ENCODE peak calls at places on chromosomes 4 and X, in eight cellular contexts. One of them, this sample, is unnamed.

GRCh38 chr4:22842360-22842759 is 149.6 kb downstream of the GBA3 start:
- DNase-seq in progenitor cell of endocrine pancreas: no peak
- DNase-seq in GM12864: no peak
- DNase-seq in OCI-LY7: no peak
- DNase-seq in pancreas: no peak
- DNase-seq in fibroblast of lung: no peak
- DNase-seq in lower lobe of right lung: no peak
- DNase-seq in nephron progenitor cell: no peak
- DNase-seq in this sample: no peak

GRCh38 chr4:38125816-38126215 is 165.6 kb downstream of the PTTG2 start:
- DNase-seq in nephron progenitor cell: no peak
- DNase-seq in OCI-LY7: no peak
- DNase-seq in pancreas: no peak
- DNase-seq in progenitor cell of endocrine pancreas: no peak
- DNase-seq in lower lobe of right lung: no peak
- DNase-seq in GM12864: no peak
- DNase-seq in fibroblast of lung: no peak
- DNase-seq in this sample: no peak

GRCh38 chr4:17781072-17781830 is at the start of gene FAM184B:
- DNase-seq in fibroblast of lung: peak
- DNase-seq in lower lobe of right lung: no peak
- DNase-seq in OCI-LY7: no peak
- DNase-seq in progenitor cell of endocrine pancreas: peak
- DNase-seq in nephron progenitor cell: peak
- DNase-seq in pancreas: no peak
- DNase-seq in GM12864: no peak
- DNase-seq in this sample: no peak

GRCh38 chr4:111770514-111770913 is 374.7 kb upstream of the FAM241A start:
- DNase-seq in fibroblast of lung: no peak
- DNase-seq in lower lobe of right lung: peak
- DNase-seq in progenitor cell of endocrine pancreas: no peak
- DNase-seq in OCI-LY7: no peak
- DNase-seq in GM12864: no peak
- DNase-seq in nephron progenitor cell: no peak
- DNase-seq in pancreas: no peak
- DNase-seq in this sample: no peak

GRCh38 chr4:86442881-86443280 is 83.0 kb upstream of the MAPK10 start:
- DNase-seq in GM12864: no peak
- DNase-seq in lower lobe of right lung: no peak
- DNase-seq in pancreas: no peak
- DNase-seq in nephron progenitor cell: no peak
- DNase-seq in fibroblast of lung: no peak
- DNase-seq in progenitor cell of endocrine pancreas: no peak
- DNase-seq in OCI-LY7: no peak
- DNase-seq in this sample: no peak

GRCh38 chr4:146112389-146112788 is 63.1 kb upstream of the LSM6 start:
- DNase-seq in fibroblast of lung: no peak
- DNase-seq in lower lobe of right lung: no peak
- DNase-seq in progenitor cell of endocrine pancreas: no peak
- DNase-seq in GM12864: no peak
- DNase-seq in OCI-LY7: no peak
- DNase-seq in pancreas: no peak
- DNase-seq in nephron progenitor cell: no peak
- DNase-seq in this sample: no peak

GRCh38 chr4:24473309-24473721 is 111.0 kb downstream of the DHX15 start:
- DNase-seq in lower lobe of right lung: no peak
- DNase-seq in nephron progenitor cell: peak
- DNase-seq in progenitor cell of endocrine pancreas: no peak
- DNase-seq in fibroblast of lung: peak
- DNase-seq in GM12864: no peak
- DNase-seq in OCI-LY7: peak
- DNase-seq in pancreas: peak
- DNase-seq in this sample: no peak

GRCh38 chr4:118941799-118942198 is 53.1 kb downstream of the SYNPO2 start:
- DNase-seq in progenitor cell of endocrine pancreas: no peak
- DNase-seq in nephron progenitor cell: no peak
- DNase-seq in pancreas: no peak
- DNase-seq in lower lobe of right lung: no peak
- DNase-seq in GM12864: no peak
- DNase-seq in OCI-LY7: no peak
- DNase-seq in fibroblast of lung: peak
- DNase-seq in this sample: no peak

GRCh38 chr4:4673070-4673469 is 131.2 kb upstream of the STX18 start:
- DNase-seq in pancreas: no peak
- DNase-seq in fibroblast of lung: peak
- DNase-seq in GM12864: no peak
- DNase-seq in progenitor cell of endocrine pancreas: no peak
- DNase-seq in OCI-LY7: peak
- DNase-seq in nephron progenitor cell: peak
- DNase-seq in lower lobe of right lung: no peak
- DNase-seq in this sample: no peak

GRCh38 chr4:184907216-184907615 is 81.4 kb upstream of the ACSL1 start:
- DNase-seq in progenitor cell of endocrine pancreas: no peak
- DNase-seq in GM12864: no peak
- DNase-seq in lower lobe of right lung: no peak
- DNase-seq in OCI-LY7: peak
- DNase-seq in pancreas: no peak
- DNase-seq in nephron progenitor cell: no peak
- DNase-seq in fibroblast of lung: no peak
- DNase-seq in this sample: no peak

GRCh38 chrX:68698955-68699354 is 51.5 kb downstream of the STARD8 start:
- DNase-seq in lower lobe of right lung: no peak
- DNase-seq in OCI-LY7: no peak
- DNase-seq in fibroblast of lung: no peak
- DNase-seq in GM12864: no peak
- DNase-seq in progenitor cell of endocrine pancreas: no peak
- DNase-seq in nephron progenitor cell: no peak
- DNase-seq in pancreas: peak
- DNase-seq in this sample: no peak

GRCh38 chr4:114132830-114133229 is 153.4 kb upstream of the ARSJ start:
- DNase-seq in pancreas: no peak
- DNase-seq in OCI-LY7: peak
- DNase-seq in lower lobe of right lung: no peak
- DNase-seq in progenitor cell of endocrine pancreas: no peak
- DNase-seq in GM12864: no peak
- DNase-seq in nephron progenitor cell: no peak
- DNase-seq in fibroblast of lung: no peak
- DNase-seq in this sample: no peak
- TF ChIP-seq CTCF in pancreas: no peak
- TF ChIP-seq CTCF in OCI-LY7: peak
- TF ChIP-seq CTCF in lower lobe of right lung: peak
- TF ChIP-seq CTCF in progenitor cell of endocrine pancreas: peak
- TF ChIP-seq CTCF in GM12864: peak
- TF ChIP-seq CTCF in nephron progenitor cell: peak
- TF ChIP-seq CTCF in fibroblast of lung: peak
- TF ChIP-seq CTCF in this sample: no peak

GRCh38 chr4:177105526-177105925 is 204.1 kb upstream of the NEIL3 start:
- DNase-seq in pancreas: no peak
- DNase-seq in OCI-LY7: no peak
- DNase-seq in GM12864: no peak
- DNase-seq in nephron progenitor cell: no peak
- DNase-seq in lower lobe of right lung: no peak
- DNase-seq in progenitor cell of endocrine pancreas: no peak
- DNase-seq in fibroblast of lung: no peak
- DNase-seq in this sample: no peak

GRCh38 chr4:177109769-177110168 is 199.9 kb upstream of the NEIL3 start:
- DNase-seq in lower lobe of right lung: no peak
- DNase-seq in GM12864: no peak
- DNase-seq in pancreas: no peak
- DNase-seq in OCI-LY7: no peak
- DNase-seq in progenitor cell of endocrine pancreas: no peak
- DNase-seq in fibroblast of lung: no peak
- DNase-seq in nephron progenitor cell: no peak
- DNase-seq in this sample: no peak

GRCh38 chr4:177107288-177107901 is 202.3 kb upstream of the NEIL3 start:
- DNase-seq in fibroblast of lung: peak
- DNase-seq in GM12864: no peak
- DNase-seq in nephron progenitor cell: no peak
- DNase-seq in pancreas: no peak
- DNase-seq in progenitor cell of endocrine pancreas: no peak
- DNase-seq in OCI-LY7: no peak
- DNase-seq in lower lobe of right lung: no peak
- DNase-seq in this sample: no peak

GRCh38 chr4:177108708-177109107 is 201.0 kb upstream of the NEIL3 start:
- DNase-seq in progenitor cell of endocrine pancreas: no peak
- DNase-seq in pancreas: no peak
- DNase-seq in fibroblast of lung: peak
- DNase-seq in OCI-LY7: no peak
- DNase-seq in lower lobe of right lung: no peak
- DNase-seq in nephron progenitor cell: no peak
- DNase-seq in GM12864: no peak
- DNase-seq in this sample: no peak
- TF ChIP-seq CTCF in progenitor cell of endocrine pancreas: no peak
- TF ChIP-seq CTCF in pancreas: no peak
- TF ChIP-seq CTCF in fibroblast of lung: peak
- TF ChIP-seq CTCF in OCI-LY7: peak
- TF ChIP-seq CTCF in lower lobe of right lung: peak
- TF ChIP-seq CTCF in nephron progenitor cell: no peak
- TF ChIP-seq CTCF in GM12864: no peak
- TF ChIP-seq CTCF in this sample: no peak

GRCh38 chrX:47646636-47647035 is 3.7 kb downstream of the ELK1 start:
- DNase-seq in pancreas: no peak
- DNase-seq in fibroblast of lung: no peak
- DNase-seq in nephron progenitor cell: no peak
- DNase-seq in lower lobe of right lung: no peak
- DNase-seq in progenitor cell of endocrine pancreas: no peak
- DNase-seq in OCI-LY7: no peak
- DNase-seq in GM12864: no peak
- DNase-seq in this sample: no peak

GRCh38 chrX:47643926-47644325 is 6.4 kb downstream of the ELK1 start:
- DNase-seq in lower lobe of right lung: no peak
- DNase-seq in pancreas: no peak
- DNase-seq in GM12864: no peak
- DNase-seq in fibroblast of lung: peak
- DNase-seq in OCI-LY7: no peak
- DNase-seq in nephron progenitor cell: no peak
- DNase-seq in progenitor cell of endocrine pancreas: no peak
- DNase-seq in this sample: no peak

GRCh38 chrX:47645530-47645929 is 4.8 kb downstream of the ELK1 start:
- DNase-seq in lower lobe of right lung: no peak
- DNase-seq in nephron progenitor cell: no peak
- DNase-seq in pancreas: no peak
- DNase-seq in fibroblast of lung: no peak
- DNase-seq in GM12864: no peak
- DNase-seq in OCI-LY7: no peak
- DNase-seq in progenitor cell of endocrine pancreas: no peak
- DNase-seq in this sample: no peak

GRCh38 chrX:47648376-47648775 is 2.0 kb downstream of the ELK1 start:
- DNase-seq in nephron progenitor cell: no peak
- DNase-seq in fibroblast of lung: peak
- DNase-seq in progenitor cell of endocrine pancreas: no peak
- DNase-seq in pancreas: no peak
- DNase-seq in OCI-LY7: no peak
- DNase-seq in GM12864: no peak
- DNase-seq in lower lobe of right lung: no peak
- DNase-seq in this sample: no peak

DNA sequence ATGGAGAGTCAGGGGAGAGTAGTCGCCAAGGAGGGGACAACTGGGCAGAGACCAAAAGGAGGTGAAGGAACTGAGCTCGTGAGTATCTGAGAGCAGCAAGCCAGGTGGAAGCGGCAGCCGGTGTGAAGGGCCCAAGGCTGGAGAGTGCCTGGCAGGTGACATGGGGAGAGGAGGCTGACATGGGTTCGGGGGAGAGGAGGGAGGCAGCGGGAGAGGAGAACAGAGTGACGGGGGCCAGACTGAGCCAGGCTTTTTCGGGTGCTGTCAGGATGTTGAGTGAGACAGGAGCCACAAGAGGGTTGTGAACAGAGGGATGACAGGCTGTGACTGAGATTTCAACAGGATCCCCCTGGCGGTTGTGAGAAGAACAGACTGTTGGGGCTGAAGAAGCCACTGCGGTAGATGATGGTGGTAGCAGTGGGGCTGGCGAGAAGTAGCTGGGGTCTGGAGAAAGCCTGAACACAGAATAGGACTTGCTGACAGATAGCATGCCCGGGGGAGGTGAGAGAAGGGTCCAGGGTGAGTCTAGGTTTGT is 5.7 kb downstream of the ELK1 start:
- DNase-seq in nephron progenitor cell: peak
- DNase-seq in GM12864: no peak
- DNase-seq in lower lobe of right lung: no peak
- DNase-seq in pancreas: no peak
- DNase-seq in OCI-LY7: no peak
- DNase-seq in progenitor cell of endocrine pancreas: no peak
- DNase-seq in fibroblast of lung: peak
- DNase-seq in this sample: no peak
- TF ChIP-seq CTCF in nephron progenitor cell: peak
- TF ChIP-seq CTCF in GM12864: peak
- TF ChIP-seq CTCF in lower lobe of right lung: peak
- TF ChIP-seq CTCF in pancreas: no peak
- TF ChIP-seq CTCF in OCI-LY7: no peak
- TF ChIP-seq CTCF in progenitor cell of endocrine pancreas: peak
- TF ChIP-seq CTCF in fibroblast of lung: peak
- TF ChIP-seq CTCF in this sample: no peak

GRCh38 chr4:134465417-134465816 is 263.8 kb upstream of the PABPC4L start:
- DNase-seq in nephron progenitor cell: no peak
- DNase-seq in progenitor cell of endocrine pancreas: no peak
- DNase-seq in pancreas: no peak
- DNase-seq in OCI-LY7: no peak
- DNase-seq in GM12864: no peak
- DNase-seq in fibroblast of lung: no peak
- DNase-seq in lower lobe of right lung: no peak
- DNase-seq in this sample: no peak

GRCh38 chr4:134471569-134471968 is 270.0 kb upstream of the PABPC4L start:
- DNase-seq in lower lobe of right lung: no peak
- DNase-seq in OCI-LY7: no peak
- DNase-seq in GM12864: no peak
- DNase-seq in fibroblast of lung: no peak
- DNase-seq in progenitor cell of endocrine pancreas: no peak
- DNase-seq in pancreas: no peak
- DNase-seq in nephron progenitor cell: no peak
- DNase-seq in this sample: no peak

GRCh38 chr4:134470544-134470943 is 269.0 kb upstream of the PABPC4L start:
- DNase-seq in fibroblast of lung: peak
- DNase-seq in nephron progenitor cell: no peak
- DNase-seq in OCI-LY7: no peak
- DNase-seq in GM12864: no peak
- DNase-seq in lower lobe of right lung: no peak
- DNase-seq in progenitor cell of endocrine pancreas: no peak
- DNase-seq in pancreas: peak
- DNase-seq in this sample: no peak
- TF ChIP-seq CTCF in fibroblast of lung: no peak
- TF ChIP-seq CTCF in nephron progenitor cell: peak
- TF ChIP-seq CTCF in OCI-LY7: peak
- TF ChIP-seq CTCF in GM12864: no peak
- TF ChIP-seq CTCF in lower lobe of right lung: peak
- TF ChIP-seq CTCF in progenitor cell of endocrine pancreas: peak
- TF ChIP-seq CTCF in pancreas: no peak
- TF ChIP-seq CTCF in this sample: peak

GRCh38 chr4:108130955-108131354 is 37.8 kb downstream of the LEF1 start:
- DNase-seq in pancreas: no peak
- DNase-seq in OCI-LY7: no peak
- DNase-seq in GM12864: no peak
- DNase-seq in nephron progenitor cell: no peak
- DNase-seq in fibroblast of lung: no peak
- DNase-seq in lower lobe of right lung: no peak
- DNase-seq in progenitor cell of endocrine pancreas: no peak
- DNase-seq in this sample: no peak
- TF ChIP-seq CTCF in pancreas: no peak
- TF ChIP-seq CTCF in OCI-LY7: peak
- TF ChIP-seq CTCF in GM12864: no peak
- TF ChIP-seq CTCF in nephron progenitor cell: no peak
- TF ChIP-seq CTCF in fibroblast of lung: peak
- TF ChIP-seq CTCF in lower lobe of right lung: no peak
- TF ChIP-seq CTCF in progenitor cell of endocrine pancreas: no peak
- TF ChIP-seq CTCF in this sample: no peak

This sample was measured in D721Med.